ENCODE peak calls at places on chromosomes 13 and 19, in five cellular contexts. P is activated CD8-positive, alpha-beta memory T cell treated with anti-CD3 and anti-CD28 coated beads, Interleukin-2, amount 50 U/mL, for 48 hours; J is CD8-positive, alpha-beta T cell; M is hippocampal formation; Y is CD4-positive, CD25-positive, alpha-beta regulatory T cell. V is an unnamed sample.

GRCh38 chr13:113647351-113648217 is 10.4 kb downstream of the ATP4B start:
- DNase-seq in J (no peak), Y (no peak), P (no peak), M (peak; percentile 69), V (no peak)

GRCh38 chr13:113967729-113968462 is 6.0 kb downstream of the C13orf46 start:
- DNase-seq in Y (no peak), P (no peak), J (no peak), M (no peak), V (no peak)

GRCh38 chr19:35427187-35427586 is 20.9 kb upstream of the FFAR2 start:
- DNase-seq in M (no peak), Y (no peak), P (no peak), J (no peak), V (no peak)

GRCh38 chr13:102977471-102977870 is 88.7 kb downstream of the SLC10A2 start:
- DNase-seq in J (no peak), P (no peak), Y (no peak), M (no peak), V (no peak)

GRCh38 chr19:35983177-35983576 is 11.8 kb upstream of the SDHAF1 start:
- DNase-seq in M (no peak), P (no peak), Y (no peak), J (no peak), V (no peak)

GRCh38 chr13:106621833-106622232 is 53.9 kb upstream of the ARGLU1 start:
- DNase-seq in P (no peak), Y (no peak), M (no peak), J (no peak), V (no peak)

GRCh38 chr19:51480590-51480989 is 2.3 kb downstream of the CEACAM18 start:
- DNase-seq in J (no peak), M (no peak), P (no peak), Y (no peak), V (peak; percentile 58)

GRCh38 chr19:32322541-32322940 is 22.9 kb upstream of the ZNF507 start:
- DNase-seq in P (no peak), J (no peak), M (no peak), Y (no peak), V (no peak)

GRCh38 chr13:108026671-108027410 is 188.5 kb downstream of the LIG4 start:
- DNase-seq in Y (no peak), J (no peak), P (no peak), M (no peak), V (no peak)

GRCh38 chr19:11154683-11155047 is 917 bp downstream of the SPC24 start:
- DNase-seq in J (no peak), Y (no peak), P (no peak), M (no peak), V (no peak)

GRCh38 chr13:59318320-59318930 is 845.3 kb downstream of the DIAPH3 start:
- DNase-seq in M (peak; percentile 38), P (peak; percentile 85), J (peak; percentile 57), Y (peak; percentile 4), V (peak; percentile 84)

V was measured in ecto neural progenitor cell.